ENCODE peak calls at places on chromosomes 11 and 22, in four cellular contexts. B, A, R and M are unnamed samples.

GRCh38 chr11:46322759-46323158 is 24.5 kb upstream of the DGKZ start:
- DNase-seq in B (no peak), A (no peak), R (peak), M (no peak)

GRCh38 chr11:616320-617220 is 820 bp upstream of the IRF7 start:
- DNase-seq in B (no peak), A (no peak), R (no peak), M (no peak)

GRCh38 chr22:41021655-41022454 is 70.5 kb upstream of the EP300 start:
- DNase-seq in B (peak), A (no peak), R (peak), M (no peak)

GRCh38 chr22:28896611-28897010 is 13.2 kb downstream of the ZNRF3 start:
- DNase-seq in B (no peak), A (no peak), R (no peak), M (no peak)

GRCh38 chr11:17751558-17751957 is 17.0 kb downstream of the KCNC1 start:
- DNase-seq in B (no peak), A (no peak), R (no peak), M (no peak)

GRCh38 chr22:37985751-37986281 is 1.5 kb upstream of the SOX10 start:
- DNase-seq in B (no peak), A (no peak), R (no peak), M (no peak)

GRCh38 chr11:33857924-33858323 is 34.0 kb downstream of the LMO2 start:
- DNase-seq in B (peak), A (no peak), R (peak), M (peak)

GRCh38 chr11:35013514-35014191 is 97.2 kb downstream of the PDHX start:
- DNase-seq in B (no peak), A (no peak), R (no peak), M (no peak)

GRCh38 chr11:45149483-45150056 is 3.1 kb downstream of the PRDM11 start:
- DNase-seq in B (no peak), A (no peak), R (no peak), M (no peak)

GRCh38 chr11:57244911-57245310 is 7.9 kb upstream of the APLNR start:
- DNase-seq in B (no peak), A (no peak), R (no peak), M (no peak)

GRCh38 chr22:39012525-39013516 is 1.2 kb upstream of the APOBEC3C start:
- DNase-seq in B (no peak), A (no peak), R (peak), M (no peak)

GRCh38 chr22:23800297-23801237 is 13.8 kb downstream of the SMARCB1 start:
- DNase-seq in B (no peak), A (no peak), R (no peak), M (no peak)

GRCh38 chr11:66373261-66373660 is 1.7 kb upstream of the SLC29A2 start:
- DNase-seq in B (no peak), A (no peak), R (no peak), M (no peak)

DNA sequence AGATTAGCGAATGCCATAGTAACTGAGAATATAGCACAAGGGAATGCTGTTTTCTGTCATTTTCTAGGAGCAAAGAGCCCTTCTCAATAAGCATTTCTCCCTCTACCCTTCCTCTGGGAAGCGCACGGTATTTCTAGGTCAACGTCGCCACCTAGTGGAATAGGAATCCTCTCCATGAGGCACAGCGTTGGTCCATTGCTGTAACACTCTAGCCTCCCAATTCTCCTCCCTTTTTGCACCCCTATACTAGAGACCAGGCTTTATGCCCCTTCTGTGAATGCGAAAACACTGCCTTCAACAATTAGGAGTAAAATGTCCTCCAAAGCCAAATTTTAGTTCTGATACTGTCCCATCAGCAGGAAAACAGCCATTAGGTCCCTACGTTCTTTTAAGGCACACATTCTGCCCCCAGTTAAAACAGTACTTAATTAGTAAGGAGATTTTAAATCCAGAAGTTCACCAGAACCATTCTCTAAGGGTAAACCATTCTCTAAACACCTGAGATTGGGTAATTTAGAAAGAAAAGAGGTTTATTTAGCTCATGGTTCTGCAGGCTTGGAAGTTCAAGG is 12.8 kb upstream of the HYLS1 start:
- DNase-seq in B (peak), A (peak), R (peak), M (peak)
- TF ChIP-seq CTCF in B (peak), A (peak), R (peak), M (peak)

GRCh38 chr11:77127969-77128691 is at the start of gene MYO7A:
- DNase-seq in B (peak), A (no peak), R (peak), M (no peak)
- H3K4me3 ChIP-seq in B (peak), A (peak), R (peak), M (peak)

DNA sequence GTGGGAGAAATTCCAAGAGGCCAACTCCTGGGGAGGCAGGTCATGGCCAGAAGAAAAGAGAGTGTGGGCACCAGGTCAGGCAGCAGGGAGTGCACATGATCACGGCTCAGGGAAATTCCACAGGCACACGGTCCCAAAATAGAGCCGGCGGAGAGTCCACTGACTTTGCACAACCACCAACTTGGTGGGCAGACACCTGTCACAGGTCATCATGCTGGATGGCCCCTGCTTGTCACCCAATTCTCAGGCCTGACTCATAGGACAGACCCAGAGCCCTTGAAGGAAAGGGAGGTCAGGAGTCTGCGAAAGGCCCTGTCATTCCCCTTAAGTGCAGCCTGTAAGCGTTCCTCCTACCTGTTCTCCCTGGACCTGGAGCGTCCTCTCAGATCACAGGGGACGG is 15.8 kb downstream of the APOL2 start:
- DNase-seq in B (no peak), A (no peak), R (no peak), M (no peak)
- TF ChIP-seq CTCF in B (no peak), A (no peak), R (no peak), M (no peak)

DNA sequence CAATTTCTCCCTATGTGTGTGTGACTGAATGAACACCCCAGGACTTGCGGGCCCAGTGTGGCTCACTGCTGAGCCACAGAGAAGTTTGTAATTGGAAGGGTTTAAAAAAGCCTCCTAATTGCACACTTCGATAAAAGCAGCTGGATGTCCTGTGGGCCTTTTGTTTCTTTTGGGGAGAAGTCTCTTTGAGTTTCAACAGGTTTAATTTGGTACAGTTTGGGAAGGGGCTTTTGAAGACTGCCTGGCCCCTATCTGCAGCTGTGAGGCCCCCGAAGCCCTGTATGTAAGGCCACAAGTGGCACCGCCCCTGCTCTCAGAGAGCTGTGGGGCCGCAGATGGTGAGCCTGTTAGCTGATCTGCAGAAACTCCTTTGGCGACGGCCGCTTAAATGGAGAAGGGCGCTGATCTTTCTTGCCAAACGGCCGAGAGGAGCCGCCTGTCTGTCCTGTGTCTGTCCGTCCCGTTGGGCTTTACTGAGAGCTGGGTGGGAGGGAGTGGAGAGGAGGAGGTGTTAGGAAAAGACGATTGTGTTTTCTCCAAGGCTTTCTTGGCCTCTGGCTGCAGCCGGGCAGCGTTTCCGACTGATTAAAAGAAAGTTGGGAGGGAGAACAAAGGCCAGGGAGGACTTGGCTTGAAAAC is 2.1 kb downstream of the FBLN1 start:
- DNase-seq in B (peak), A (no peak), R (peak), M (no peak)
- H3K4me3 ChIP-seq in B (peak), A (no peak), R (peak), M (peak)

DNA sequence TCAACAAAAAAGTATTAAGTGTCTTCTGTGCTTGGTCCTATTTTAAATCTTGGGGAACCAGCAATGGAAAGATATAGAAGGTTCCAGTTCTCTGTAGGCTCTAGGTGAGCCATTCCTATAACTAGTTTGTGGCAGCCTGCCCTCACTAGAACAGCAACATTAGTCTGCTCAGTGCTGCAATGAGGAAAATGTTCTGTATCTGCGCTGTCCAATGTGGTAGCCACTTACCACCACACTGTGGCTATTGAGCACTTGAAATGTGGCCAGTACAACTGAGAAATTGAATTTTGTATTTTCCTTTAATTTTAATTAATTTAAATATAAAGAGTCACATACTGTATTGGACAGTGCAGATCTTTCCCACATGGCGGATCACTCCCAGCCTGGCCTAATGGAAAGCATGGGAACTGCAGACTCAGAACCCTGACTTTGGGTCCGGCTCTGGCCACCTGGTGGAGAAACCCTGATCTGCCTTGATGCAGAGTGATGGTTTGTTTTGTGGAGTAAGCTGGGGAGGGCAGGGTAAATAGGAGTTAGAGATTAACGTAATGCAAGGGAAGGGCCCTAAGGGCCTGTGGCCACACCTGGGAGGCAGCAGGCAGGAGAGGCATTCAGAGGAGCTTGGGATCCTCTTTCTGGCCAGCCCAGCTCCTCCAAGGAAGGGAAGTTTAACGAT is 101.0 kb downstream of the ME3 start:
- DNase-seq in B (peak), A (no peak), R (peak), M (no peak)
- TF ChIP-seq CTCF in B (peak), A (peak), R (peak), M (peak)

GRCh38 chr11:27234043-27234668 is 128.9 kb downstream of the CCDC34 start:
- DNase-seq in B (peak), A (no peak), R (peak), M (peak)
- H3K4me3 ChIP-seq in B (no peak), A (no peak), R (no peak), M (no peak)

DNA sequence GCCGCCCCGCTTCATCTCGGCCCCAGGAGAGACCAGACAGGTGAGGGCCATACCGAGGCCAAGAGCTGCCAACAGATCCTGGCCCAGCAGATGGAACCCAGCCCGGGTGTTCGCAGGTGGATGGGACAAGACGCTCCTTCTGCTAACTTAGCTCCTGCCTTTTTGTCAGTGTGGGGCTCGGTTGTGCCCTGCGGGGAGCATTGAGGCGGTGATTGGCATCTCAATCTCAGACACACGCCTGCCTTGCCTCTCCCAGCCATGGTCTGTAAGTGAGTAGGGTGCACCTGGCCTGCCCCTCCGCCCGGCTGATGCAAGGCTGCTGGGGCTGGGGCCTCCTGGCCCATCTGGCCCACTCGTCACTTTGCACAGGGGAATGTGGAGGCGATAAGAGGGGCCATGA is 350.1 kb downstream of the TBC1D22A start:
- DNase-seq in B (no peak), A (no peak), R (no peak), M (no peak)
- TF ChIP-seq CTCF in B (no peak), A (no peak), R (no peak), M (no peak)

GRCh38 chr11:10694481-10695239 is 1.1 kb upstream of the IRAG1 start:
- DNase-seq in B (no peak), A (no peak), R (peak), M (no peak)

GRCh38 chr11:10695821-10696220 is 2.3 kb upstream of the IRAG1 start:
- DNase-seq in B (no peak), A (no peak), R (no peak), M (no peak)

GRCh38 chr11:10692716-10693115 is 839 bp downstream of the IRAG1 start:
- DNase-seq in B (no peak), A (no peak), R (peak), M (no peak)

GRCh38 chr11:10696797-10697620 is 3.5 kb upstream of the IRAG1 start:
- DNase-seq in B (no peak), A (no peak), R (no peak), M (no peak)

DNA sequence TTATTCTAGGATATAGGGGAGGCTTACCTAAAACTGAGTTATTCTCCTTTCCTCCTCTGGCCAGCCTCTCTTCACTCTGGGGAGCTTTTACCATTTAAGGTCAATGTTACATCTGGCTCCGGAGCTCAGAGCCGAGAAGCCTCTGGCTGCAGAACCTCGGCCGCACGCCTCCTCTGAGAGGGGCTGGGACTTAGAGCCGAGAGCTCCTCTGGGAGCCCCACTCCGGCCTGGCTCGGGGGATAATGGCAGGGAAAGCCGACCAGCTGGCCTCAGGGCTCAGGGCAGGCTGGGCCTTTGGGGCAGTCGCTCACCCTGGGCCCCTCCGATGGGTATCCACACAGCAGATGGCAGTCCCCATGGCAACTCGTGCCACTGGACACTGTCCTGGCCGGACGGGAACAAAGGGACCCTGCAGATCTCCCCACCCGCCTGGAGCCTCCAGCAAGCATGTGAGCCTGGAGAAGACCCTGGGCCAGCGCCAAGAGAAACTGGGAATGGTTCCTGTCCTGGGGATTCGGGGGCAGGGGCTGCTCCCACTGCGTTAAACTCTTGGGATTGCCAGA is at the start of gene IRAG1:
- DNase-seq in B (peak), A (no peak), R (peak), M (no peak)
- H3K4me3 ChIP-seq in B (no peak), A (no peak), R (peak), M (no peak)